ENCODE peak calls at places on chromosomes 13 and 19, in nine cellular contexts. L is PC-9; O is activated CD8-positive, alpha-beta memory T cell treated with anti-CD3 and anti-CD28 coated beads for 24 hours; N is RCC 7860; C is glomerular endothelial cell; E is hepatic stellate cell; M is NCI-H2227 treated with DMSO at 0.1 percent for 48 hours; U is GM20000; V is activated effector memory CD4-positive, alpha-beta T cell treated with Interleukin-2 at 50 U/mL for 16 hours. I is an unnamed sample.

GRCh38 chr13:98326274-98326673 is 149.2 kb upstream of the RNF113B start:
- DNase-seq in O (no peak), M (no peak), C (no peak), V (no peak), E (no peak), U (no peak), L (no peak), N (no peak), I (no peak)

GRCh38 chr13:30874111-30874510 is 32.0 kb upstream of the MEDAG start:
- DNase-seq in V (no peak), E (no peak), L (no peak), O (peak), M (no peak), N (no peak), C (no peak), U (no peak), I (no peak)

GRCh38 chr13:44726214-44726613 is 150.1 kb upstream of the TSC22D1 start:
- DNase-seq in C (no peak), E (peak), V (no peak), O (no peak), L (no peak), M (no peak), U (no peak), N (no peak), I (peak)

GRCh38 chr13:39895254-39895653 is 239.8 kb downstream of the COG6 start:
- DNase-seq in M (no peak), N (no peak), E (no peak), C (peak), V (no peak), O (no peak), U (no peak), L (no peak), I (no peak)

GRCh38 chr19:48176226-48176625 is 5.7 kb downstream of the ZSWIM9 start:
- DNase-seq in L (no peak), U (no peak), C (no peak), V (no peak), N (no peak), O (no peak), M (no peak), E (no peak), I (no peak)

GRCh38 chr19:54209748-54210494 is 9.3 kb downstream of the RPS9 start:
- DNase-seq in M (peak), U (no peak), L (peak), O (peak), C (no peak), N (peak), E (peak), V (no peak), I (peak)

GRCh38 chr13:109712187-109712601 is 74.2 kb downstream of the IRS2 start:
- DNase-seq in V (no peak), E (no peak), C (no peak), L (no peak), M (no peak), N (no peak), U (no peak), O (no peak), I (no peak)

GRCh38 chr19:11191273-11191755 is 6.0 kb downstream of the KANK2 start:
- DNase-seq in N (peak), U (no peak), V (no peak), L (peak), O (no peak), C (no peak), E (peak), M (no peak), I (peak)

I was measured in RWPE1.